ENCODE peak calls at places on chromosomes 16 and 17, in nine cellular contexts. R is body of pancreas, H is esophagus squamous epithelium, J is T-helper 1 cell, F is AG09309, U is glutamatergic neuron, K is adrenal gland, Z is H4, B is EH. P is an unnamed sample.

GRCh38 chr17:41523787-41524186 is 4.3 kb downstream of the KRT19 start:
- DNase-seq in U (no peak), Z (no peak), H (no peak), J (no peak), B (no peak), K (no peak), F (no peak), R (no peak), P (no peak)

GRCh38 chr16:19555186-19555937 is at the start of gene VPS35L:
- DNase-seq in B (peak), U (peak), J (peak), H (peak), Z (peak), R (peak), F (peak), K (peak), P (peak)

GRCh38 chr17:41678907-41679739 is 9.6 kb upstream of the EIF1 start:
- DNase-seq in K (no peak), U (no peak), H (no peak), B (peak), F (no peak), J (peak), Z (peak), R (peak), P (peak)

GRCh38 chr16:85054948-85055502 is 27.4 kb downstream of the KIAA0513 start:
- DNase-seq in R (no peak), Z (no peak), B (no peak), F (no peak), U (no peak), H (no peak), J (no peak), K (no peak), P (no peak)

GRCh38 chr17:65183736-65184135 is 46.6 kb downstream of the RGS9 start:
- DNase-seq in F (no peak), J (no peak), R (no peak), B (peak), H (no peak), U (no peak), Z (peak), K (no peak), P (no peak)

GRCh38 chr17:49003557-49004511 is 6.6 kb downstream of the IGF2BP1 start:
- DNase-seq in Z (no peak), H (no peak), K (no peak), U (peak), J (no peak), R (no peak), B (no peak), F (no peak), P (no peak)

GRCh38 chr16:28910046-28911031 is 14.7 kb downstream of the RABEP2 start:
- DNase-seq in B (no peak), H (no peak), Z (peak), U (no peak), F (no peak), J (no peak), K (no peak), R (no peak), P (no peak)

GRCh38 chr17:79005063-79005861 is 4.3 kb downstream of the CANT1 start:
- DNase-seq in B (no peak), R (peak), K (peak), J (no peak), F (no peak), H (no peak), U (no peak), Z (no peak), P (no peak)

GRCh38 chr16:24208710-24209109 is 47.4 kb upstream of the CACNG3 start:
- DNase-seq in B (no peak), K (peak), U (peak), F (no peak), R (no peak), J (no peak), Z (no peak), H (no peak), P (no peak)

GRCh38 chr17:2990396-2990795 is 73.0 kb downstream of the OR1D5 start:
- DNase-seq in R (peak), F (no peak), U (no peak), B (no peak), J (no peak), Z (no peak), K (peak), H (no peak), P (no peak)

GRCh38 chr17:44187131-44187899 is 543 bp downstream of the TMUB2 start:
- DNase-seq in R (no peak), J (no peak), B (peak), Z (no peak), U (no peak), H (no peak), F (no peak), K (peak), P (no peak)

GRCh38 chr17:44961921-44962350 is 6.2 kb downstream of the C1QL1 start:
- DNase-seq in U (no peak), J (no peak), R (no peak), B (no peak), K (no peak), F (no peak), H (no peak), Z (no peak), P (no peak)

GRCh38 chr16:83813818-83814653 is 6.3 kb downstream of the HSBP1 start:
- DNase-seq in F (peak), U (no peak), H (no peak), K (no peak), B (peak), J (no peak), R (peak), Z (peak), P (no peak)

GRCh38 chr16:75238132-75238852 is 13.1 kb downstream of the BCAR1 start:
- DNase-seq in B (peak), J (no peak), Z (peak), K (peak), U (no peak), R (peak), H (no peak), F (peak), P (no peak)

GRCh38 chr17:47730681-47731080 is 2.4 kb upstream of the TBX21 start:
- DNase-seq in Z (no peak), U (no peak), F (no peak), J (no peak), H (no peak), B (no peak), R (no peak), K (no peak), P (no peak)

GRCh38 chr16:47477680-47478079 is 16.5 kb downstream of the PHKB start:
- DNase-seq in U (no peak), K (no peak), B (peak), R (no peak), Z (peak), H (no peak), J (no peak), F (no peak), P (no peak)

GRCh38 chr17:47231334-47231733 is 22.2 kb downstream of the MYL4 start:
- DNase-seq in U (no peak), Z (no peak), H (no peak), R (no peak), J (no peak), K (no peak), F (no peak), B (no peak), P (no peak)

GRCh38 chr16:21943571-21943970 is 9.6 kb upstream of the UQCRC2 start:
- DNase-seq in Z (no peak), B (no peak), R (no peak), U (no peak), H (no peak), J (no peak), F (no peak), K (no peak), P (no peak)

GRCh38 chr16:78784773-78785172 is 685.3 kb downstream of the WWOX start:
- DNase-seq in J (no peak), Z (no peak), H (no peak), R (no peak), K (no peak), U (no peak), F (no peak), B (no peak), P (no peak)

GRCh38 chr16:57316390-57317017 is 32.0 kb upstream of the PLLP start:
- DNase-seq in B (peak), R (peak), U (no peak), H (no peak), J (no peak), Z (peak), K (peak), F (peak), P (no peak)

GRCh38 chr17:35174835-35175334 is 19.3 kb downstream of the SLC35G3 start:
- DNase-seq in R (no peak), B (no peak), J (no peak), H (no peak), Z (no peak), U (no peak), K (no peak), F (no peak), P (no peak)

GRCh38 chr16:12228607-12229499 is 252.3 kb downstream of the SNX29 start:
- DNase-seq in U (peak), R (peak), Z (peak), F (peak), J (no peak), H (no peak), K (peak), B (peak), P (no peak)

GRCh38 chr16:22726868-22727267 is 87.1 kb upstream of the HS3ST2 start:
- DNase-seq in U (no peak), R (no peak), H (no peak), F (no peak), K (no peak), Z (no peak), B (no peak), J (no peak), P (no peak)

GRCh38 chr17:6330936-6331335 is 104.0 kb downstream of the AIPL1 start:
- DNase-seq in H (no peak), F (no peak), R (no peak), J (no peak), Z (no peak), B (no peak), K (no peak), U (no peak), P (no peak)

GRCh38 chr16:71407731-71408130 is 34.1 kb downstream of the TLE7 start:
- DNase-seq in R (no peak), Z (no peak), F (no peak), H (no peak), J (no peak), U (no peak), B (no peak), K (no peak), P (no peak)

GRCh38 chr16:55539049-55539448 is 27.4 kb upstream of the CAPNS2 start:
- DNase-seq in R (no peak), U (no peak), F (no peak), B (no peak), H (no peak), K (no peak), Z (no peak), J (no peak), P (no peak)

GRCh38 chr17:73610331-73610911 is 33.8 kb downstream of the SDK2 start:
- DNase-seq in H (no peak), Z (no peak), F (no peak), B (no peak), J (no peak), K (no peak), U (no peak), R (no peak), P (no peak)

GRCh38 chr17:49848019-49848473 is at the start of gene TAC4:
- DNase-seq in H (no peak), Z (no peak), J (no peak), U (no peak), R (no peak), B (no peak), F (no peak), K (no peak), P (no peak)

GRCh38 chr17:78351449-78352006 is 8.3 kb downstream of the SOCS3 start:
- DNase-seq in J (no peak), Z (peak), R (peak), K (peak), B (peak), U (peak), H (no peak), F (peak), P (no peak)

GRCh38 chr17:76805319-76805718 is 62.9 kb upstream of the MGAT5B start:
- DNase-seq in B (peak), J (no peak), F (peak), H (no peak), U (no peak), R (no peak), Z (no peak), K (no peak), P (no peak)

GRCh38 chr17:17551361-17551760 is 40.1 kb downstream of the PEMT start:
- DNase-seq in F (no peak), H (no peak), R (no peak), Z (no peak), B (no peak), K (peak), U (no peak), J (no peak), P (no peak)

GRCh38 chr16:49491736-49492089 is 118.1 kb downstream of the C16orf78 start:
- DNase-seq in F (no peak), R (peak), H (no peak), K (peak), Z (no peak), J (no peak), B (no peak), U (peak), P (no peak)

P was measured in activated T-helper 2 cell treated with anti-CD3 and anti-CD28 coated beads, Interferon-gamma antibody, Interleukin-2, Interleukin-4, amounts not matched to agents 10 μg/mL and 5 μg/mL and 100 μg/mL, durations not matched to agents 14 hours and 24 hours and 36 hours.